ENCODE peak calls at places on chromosomes 11 and 22, in nine cellular contexts. I, K, D, S, F, G, O, C and P are unnamed samples.

GRCh38 chr11:109421981-109422590 is at the start of gene C11orf87:
- DNase-seq in I (no peak), K (no peak), D (no peak), S (peak; percentile 72), F (no peak), G (peak; percentile 51), O (no peak), C (no peak), P (no peak)

GRCh38 chr11:60069471-60069870 is 13.0 kb downstream of the MS4A3 start:
- DNase-seq in I (no peak), K (no peak), D (no peak), S (no peak), F (no peak), G (no peak), O (no peak), C (no peak), P (no peak)

GRCh38 chr22:18078329-18079041 is 695 bp downstream of the PEX26 start:
- DNase-seq in I (no peak), K (peak; percentile 15), D (peak; percentile 45), S (peak; percentile 34), F (no peak), G (no peak), O (no peak), C (no peak), P (peak; percentile 31)

GRCh38 chr11:76682681-76683080 is 12.1 kb upstream of the LRRC32 start:
- DNase-seq in I (no peak), K (no peak), D (no peak), S (no peak), F (no peak), G (no peak), O (no peak), C (no peak), P (no peak)

GRCh38 chr22:49677495-49677889 is 150.2 kb downstream of the BRD1 start:
- DNase-seq in I (no peak), K (no peak), D (no peak), S (peak; percentile 6), F (peak; percentile 6), G (no peak), O (no peak), C (peak; percentile 14), P (no peak)

GRCh38 chr11:114799524-114799923 is 121.2 kb downstream of the NXPE2 start:
- DNase-seq in I (no peak), K (no peak), D (no peak), S (peak; percentile 32), F (no peak), G (no peak), O (no peak), C (no peak), P (no peak)

GRCh38 chr22:44441401-44442185 is 56.4 kb downstream of the RTL6 start:
- DNase-seq in I (no peak), K (no peak), D (no peak), S (no peak), F (no peak), G (no peak), O (no peak), C (no peak), P (no peak)

GRCh38 chr11:119316017-119316728 is 757 bp downstream of the MCAM start:
- DNase-seq in I (no peak), K (no peak), D (peak; percentile 37), S (no peak), F (peak; percentile 61), G (peak; percentile 87), O (no peak), C (no peak), P (no peak)

GRCh38 chr22:43550024-43550620 is 138.3 kb downstream of the MPPED1 start:
- DNase-seq in I (no peak), K (peak; percentile 6), D (no peak), S (no peak), F (no peak), G (peak; percentile 20), O (no peak), C (no peak), P (no peak)

GRCh38 chr11:82996966-82997606 is 74.6 kb downstream of the RAB30 start:
- DNase-seq in I (no peak), K (no peak), D (no peak), S (no peak), F (no peak), G (no peak), O (no peak), C (no peak), P (no peak)

GRCh38 chr11:123357353-123357989 is 72.6 kb upstream of the GRAMD1B start:
- DNase-seq in I (no peak), K (no peak), D (no peak), S (no peak), F (no peak), G (no peak), O (no peak), C (no peak), P (no peak)

GRCh38 chr11:75468534-75469340 is 35.7 kb upstream of the KLHL35 start:
- DNase-seq in I (peak; percentile 38), K (no peak), D (no peak), S (no peak), F (peak; percentile 92), G (no peak), O (peak; percentile 81), C (peak; percentile 55), P (no peak)

GRCh38 chr11:77375114-77375513 is 73.6 kb upstream of the GDPD4 start:
- DNase-seq in I (no peak), K (no peak), D (no peak), S (no peak), F (no peak), G (no peak), O (peak; percentile 22), C (no peak), P (no peak)

DNA sequence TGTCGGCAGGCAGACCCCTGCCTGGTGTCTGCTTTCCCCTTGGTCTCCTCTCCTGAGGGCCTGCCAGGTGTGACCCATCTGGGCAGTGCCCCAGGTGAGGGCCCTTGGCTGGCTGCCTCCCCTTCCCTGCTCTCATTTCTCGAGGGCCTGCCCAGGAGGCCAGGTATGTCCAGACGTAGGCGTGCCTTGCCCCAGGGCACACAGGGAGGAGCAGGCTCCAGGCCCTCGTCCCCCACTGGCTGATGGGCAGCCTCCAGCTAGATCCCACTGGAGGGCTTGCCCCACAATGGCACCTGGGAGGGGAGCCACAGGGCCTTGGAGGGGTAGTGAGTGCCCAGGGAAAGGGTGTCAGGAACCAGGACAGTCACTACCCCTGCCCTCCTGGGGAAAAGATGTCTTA is 95.9 kb downstream of the CACNA1I start:
- DNase-seq in I (no peak), K (no peak), D (no peak), S (no peak), F (no peak), G (no peak), O (no peak), C (no peak), P (no peak)
- TF ChIP-seq CTCF in I (no peak), K (no peak), D (no peak), S (no peak), F (no peak), G (no peak), O (no peak), C (no peak), P (no peak)

GRCh38 chr22:46894081-46894671 is 131.7 kb downstream of the TBC1D22A start:
- DNase-seq in I (no peak), K (no peak), D (no peak), S (no peak), F (no peak), G (no peak), O (peak; percentile 7), C (no peak), P (peak; percentile 2)
- TF ChIP-seq CTCF in I (no peak), K (no peak), D (no peak), S (no peak), F (no peak), G (no peak), O (no peak), C (no peak), P (no peak)

GRCh38 chr11:67154726-67155125 is 35.7 kb downstream of the KDM2A start:
- DNase-seq in I (no peak), K (no peak), D (no peak), S (no peak), F (no peak), G (no peak), O (no peak), C (no peak), P (no peak)
- TF ChIP-seq CTCF in I (no peak), K (no peak), D (no peak), S (no peak), F (no peak), G (no peak), O (no peak), C (no peak), P (no peak)

GRCh38 chr11:128967578-128967977 is 24.9 kb upstream of the TP53AIP1 start:
- DNase-seq in I (no peak), K (no peak), D (no peak), S (no peak), F (no peak), G (no peak), O (no peak), C (no peak), P (no peak)
- TF ChIP-seq CTCF in I (no peak), K (no peak), D (no peak), S (no peak), F (no peak), G (no peak), O (no peak), C (no peak), P (no peak)

DNA sequence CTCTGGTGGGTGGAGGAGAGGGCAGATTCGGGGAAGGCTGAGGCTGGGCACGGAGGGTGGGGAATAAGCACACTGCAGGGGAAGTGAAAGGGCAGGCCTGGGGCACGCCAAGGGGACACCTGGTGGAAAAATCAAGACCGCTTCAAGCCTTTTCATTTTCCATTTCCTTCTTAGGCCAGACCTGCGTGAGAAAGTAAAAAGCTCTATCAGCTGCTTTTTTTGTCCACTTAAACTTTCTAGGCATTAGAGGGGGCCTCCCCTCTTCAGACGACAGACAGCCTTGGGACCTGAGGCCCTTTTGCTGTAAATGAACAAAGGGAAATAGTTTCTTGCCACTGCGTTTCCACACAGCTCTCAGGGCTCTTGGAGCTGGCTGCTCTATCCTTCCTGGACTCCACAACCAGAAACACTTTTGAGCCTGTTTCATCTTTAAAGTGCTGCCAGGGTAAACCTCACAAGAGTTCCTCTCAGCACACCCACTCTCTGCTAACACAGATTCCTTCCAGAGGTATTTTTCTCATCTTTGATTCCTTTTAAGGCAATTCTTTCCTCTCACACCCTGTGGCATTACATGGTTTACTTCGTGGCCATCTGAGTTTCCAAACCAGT is 25.0 kb upstream of the SERPIND1 start:
- DNase-seq in I (no peak), K (no peak), D (peak; percentile 43), S (no peak), F (no peak), G (no peak), O (no peak), C (no peak), P (no peak)
- TF ChIP-seq CTCF in I (no peak), K (no peak), D (no peak), S (no peak), F (no peak), G (no peak), O (no peak), C (no peak), P (no peak)

DNA sequence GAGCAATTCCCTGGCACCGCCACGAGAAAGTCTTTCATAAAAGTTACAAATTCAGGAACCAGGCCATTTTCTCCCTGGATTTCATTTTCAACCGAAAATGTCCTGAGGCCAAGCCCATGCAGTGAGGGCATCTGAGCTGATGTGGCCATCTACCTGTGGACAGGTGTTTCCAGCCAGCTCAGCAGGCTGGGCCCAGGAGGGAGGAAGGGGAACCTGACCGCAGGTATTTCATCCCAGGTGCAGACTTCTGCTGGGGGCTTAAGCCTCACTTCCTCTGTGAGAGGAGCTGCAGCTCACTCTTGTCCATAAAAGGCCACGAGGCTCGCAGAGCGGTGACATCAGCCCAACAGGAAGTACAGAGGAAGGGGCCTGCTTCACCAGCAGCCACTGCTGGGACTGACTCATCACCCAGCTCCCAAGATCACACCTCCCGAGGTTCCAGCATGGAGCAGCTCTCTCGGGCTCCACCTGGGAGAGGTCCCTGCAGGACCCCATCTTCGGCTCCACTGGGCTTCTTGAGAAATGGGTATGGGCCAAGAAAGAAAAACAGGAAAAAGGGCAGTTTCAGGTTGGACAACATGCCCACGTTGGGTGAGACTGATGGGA is 56.4 kb downstream of the MYH9 start:
- DNase-seq in I (peak; percentile 79), K (no peak), D (peak; percentile 81), S (peak; percentile 54), F (peak; percentile 94), G (peak; percentile 75), O (peak; percentile 97), C (no peak), P (peak; percentile 90)
- TF ChIP-seq CTCF in I (no peak), K (no peak), D (no peak), S (no peak), F (no peak), G (no peak), O (no peak), C (no peak), P (no peak)